ENCODE peak calls at places on chromosomes 7 and 10, in eight cellular contexts. I, C, S, H, W, Q, F and G are unnamed samples.

GRCh38 chr10:106175760-106176377 is 988.6 kb downstream of the SORCS1 start:
- DNase-seq in I (no peak), C (peak), S (no peak), H (peak), W (no peak), Q (no peak), F (no peak), G (no peak)

GRCh38 chr7:7330997-7331396 is 148.7 kb downstream of the C1GALT1 start:
- DNase-seq in I (no peak), C (no peak), S (no peak), H (no peak), W (no peak), Q (no peak), F (no peak), G (no peak)

GRCh38 chr10:118569241-118569881 is 26.1 kb downstream of the PRLHR start:
- DNase-seq in I (no peak), C (peak), S (no peak), H (no peak), W (no peak), Q (no peak), F (no peak), G (no peak)

GRCh38 chr10:118694848-118695247 is 59.9 kb downstream of the CACUL1 start:
- DNase-seq in I (no peak), C (peak), S (no peak), H (no peak), W (no peak), Q (no peak), F (no peak), G (no peak)

GRCh38 chr10:133388265-133388972 is 5.5 kb upstream of the MTG1 start:
- DNase-seq in I (no peak), C (no peak), S (no peak), H (no peak), W (no peak), Q (no peak), F (no peak), G (peak)

GRCh38 chr10:60315311-60315710 is 74.4 kb downstream of the ANK3 start:
- DNase-seq in I (no peak), C (no peak), S (no peak), H (no peak), W (no peak), Q (no peak), F (no peak), G (no peak)

GRCh38 chr7:50335230-50335794 is 30.8 kb downstream of the IKZF1 start:
- DNase-seq in I (no peak), C (no peak), S (no peak), H (no peak), W (no peak), Q (no peak), F (no peak), G (no peak)

GRCh38 chr10:6918305-6918704 is 338.2 kb upstream of the PRKCQ start:
- DNase-seq in I (no peak), C (no peak), S (peak), H (no peak), W (peak), Q (no peak), F (no peak), G (peak)